ENCODE peak calls at places on chromosome 1, in five cellular contexts. V is Panc1; B is CD4-positive, alpha-beta T cell; H is esophagus squamous epithelium; C is cardiac fibroblast. W is an unnamed sample.

GRCh38 chr1:152745289-152745704 is 12.5 kb upstream of the KPRP start:
- DNase-seq in V (peak; percentile 22), B (no peak), H (no peak), C (no peak), W (no peak)

GRCh38 chr1:112144738-112145426 is 155.4 kb upstream of the KCND3 start:
- DNase-seq in V (no peak), B (no peak), H (no peak), C (no peak), W (no peak)

GRCh38 chr1:99557556-99558256 is 88.2 kb upstream of the PALMD start:
- DNase-seq in V (no peak), B (no peak), H (no peak), C (peak; percentile 92), W (no peak)

GRCh38 chr1:70504821-70505193 is 93.7 kb downstream of the CTH start:
- DNase-seq in V (no peak), B (no peak), H (no peak), C (peak; percentile 36), W (no peak)

GRCh38 chr1:247681288-247681897 is 1.9 kb upstream of the OR13G1 start:
- DNase-seq in V (peak; percentile 46), B (no peak), H (no peak), C (peak; percentile 80), W (no peak)

GRCh38 chr1:119160851-119161250 is 20.4 kb upstream of the WARS2 start:
- DNase-seq in V (no peak), B (no peak), H (no peak), C (peak; percentile 79), W (no peak)

GRCh38 chr1:13228343-13228781 is 2.4 kb upstream of the PRAMEF18 start:
- DNase-seq in V (peak; percentile 35), B (no peak), H (no peak), C (no peak), W (peak; percentile 15)

GRCh38 chr1:212671342-212672031 is 28.2 kb downstream of the BATF3 start:
- DNase-seq in V (no peak), B (no peak), H (no peak), C (peak; percentile 46), W (peak; percentile 65)

GRCh38 chr1:234132799-234133198 is 228.3 kb downstream of the SLC35F3 start:
- DNase-seq in V (no peak), B (no peak), H (no peak), C (no peak), W (no peak)

GRCh38 chr1:180815188-180815587 is 97.5 kb upstream of the KIAA1614 start:
- DNase-seq in V (no peak), B (no peak), H (no peak), C (no peak), W (no peak)

GRCh38 chr1:3623441-3624150 is 1.2 kb upstream of the TPRG1L start:
- DNase-seq in V (no peak), B (no peak), H (no peak), C (no peak), W (no peak)

GRCh38 chr1:156648951-156649350 is 7.0 kb downstream of the BCAN start:
- DNase-seq in V (no peak), B (no peak), H (no peak), C (no peak), W (no peak)
- TF ChIP-seq CTCF in V (no peak), B (no peak), H (no peak), C (no peak), W (no peak)

GRCh38 chr1:177812144-177812543 is 157.7 kb downstream of the SEC16B start:
- DNase-seq in V (no peak), B (no peak), H (no peak), C (no peak), W (no peak)

GRCh38 chr1:177809844-177810243 is 160.0 kb downstream of the SEC16B start:
- DNase-seq in V (no peak), B (no peak), H (no peak), C (no peak), W (no peak)

GRCh38 chr1:177812650-177813049 is 157.2 kb downstream of the SEC16B start:
- DNase-seq in V (no peak), B (no peak), H (no peak), C (no peak), W (no peak)

DNA sequence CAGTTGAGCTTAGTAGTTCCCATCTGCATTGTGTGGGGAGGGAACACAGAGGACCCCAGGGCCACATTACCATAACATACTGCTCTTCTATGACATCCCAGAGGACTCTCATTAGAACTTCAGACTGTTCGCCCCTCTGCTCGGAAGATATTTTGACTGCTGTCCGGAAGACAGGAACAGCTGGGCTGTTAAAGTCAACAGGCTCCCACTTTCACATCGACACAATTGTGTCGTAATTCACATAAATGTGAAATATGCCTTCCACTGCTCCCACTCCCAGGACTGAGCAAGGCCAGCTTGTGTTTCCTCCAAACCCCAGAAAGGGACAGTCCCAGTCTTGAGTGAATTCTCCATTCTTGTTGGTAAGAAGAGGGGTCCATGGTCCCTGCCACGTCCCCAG is 158.4 kb downstream of the SEC16B start:
- DNase-seq in V (no peak), B (no peak), H (no peak), C (no peak), W (no peak)
- TF ChIP-seq CTCF in V (no peak), B (no peak), H (no peak), C (no peak), W (no peak)

GRCh38 chr1:87598429-87598828 is 269.7 kb downstream of the LMO4 start:
- DNase-seq in V (no peak), B (no peak), H (no peak), C (no peak), W (no peak)
- TF ChIP-seq CTCF in V (peak; percentile 35), B (no peak), H (no peak), C (peak; percentile 10), W (no peak)

GRCh38 chr1:27574871-27575831 is 28.8 kb downstream of the AHDC1 start:
- DNase-seq in V (no peak), B (no peak), H (no peak), C (peak; percentile 86), W (no peak)

GRCh38 chr1:27576846-27577245 is 27.1 kb downstream of the AHDC1 start:
- DNase-seq in V (no peak), B (no peak), H (no peak), C (no peak), W (no peak)

GRCh38 chr1:27577504-27578188 is 26.3 kb downstream of the AHDC1 start:
- DNase-seq in V (no peak), B (no peak), H (no peak), C (no peak), W (no peak)

GRCh38 chr1:27574001-27574781 is 29.8 kb downstream of the AHDC1 start:
- DNase-seq in V (no peak), B (no peak), H (no peak), C (no peak), W (no peak)

GRCh38 chr1:27575861-27576331 is 28.0 kb downstream of the AHDC1 start:
- DNase-seq in V (no peak), B (no peak), H (no peak), C (peak; percentile 34), W (no peak)
- TF ChIP-seq CTCF in V (no peak), B (no peak), H (no peak), C (no peak), W (no peak)

GRCh38 chr1:146020058-146020738 is 1.3 kb downstream of the HJV start:
- DNase-seq in V (no peak), B (no peak), H (no peak), C (no peak), W (no peak)
- TF ChIP-seq CTCF in V (no peak), B (no peak), H (no peak), C (no peak), W (no peak)

DNA sequence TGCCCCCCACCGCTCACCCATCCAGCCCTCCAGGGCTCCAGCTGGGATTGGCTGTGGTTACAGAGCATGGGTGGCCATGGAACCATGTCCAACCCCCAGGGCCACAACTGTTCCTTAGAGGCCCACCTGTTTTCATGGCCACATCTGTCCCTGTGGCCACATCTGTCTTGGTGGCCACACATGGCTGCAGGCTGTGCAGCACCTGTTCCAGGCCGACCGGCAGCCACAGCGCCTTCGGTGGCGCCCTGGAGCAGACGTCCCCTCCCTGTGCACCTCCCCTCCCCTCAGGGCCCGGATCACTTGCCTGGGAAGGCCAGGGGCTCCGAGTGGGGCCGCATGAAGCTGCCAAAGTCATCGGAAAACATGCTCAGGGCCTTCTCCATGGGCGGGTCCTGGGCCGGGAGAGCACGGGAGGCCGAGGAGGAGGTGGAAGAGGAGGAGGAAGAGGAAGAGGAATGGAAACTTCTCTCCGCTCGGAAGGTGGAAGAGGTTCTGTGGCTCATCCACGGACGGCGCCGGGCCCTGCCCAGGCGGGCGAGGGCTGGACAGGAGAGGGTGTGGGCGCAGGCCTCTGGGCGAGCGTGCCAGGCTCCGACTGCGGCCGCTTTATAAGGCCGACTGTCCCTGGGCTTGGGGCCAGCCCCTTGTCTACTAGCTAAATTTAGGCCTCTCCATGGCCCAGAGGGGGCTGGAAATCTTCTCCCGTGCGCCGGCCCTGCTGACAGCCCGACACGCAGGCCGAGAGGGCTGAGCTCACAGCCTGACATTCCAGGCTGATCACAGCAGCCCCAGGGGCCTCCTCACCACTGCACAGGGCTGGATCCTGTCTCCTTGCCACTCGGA is at the start of gene HSPB7:
- DNase-seq in V (no peak), B (no peak), H (no peak), C (peak; percentile 63), W (no peak)
- TF ChIP-seq CTCF in V (no peak), B (no peak), H (no peak), C (no peak), W (no peak)

GRCh38 chr1:31336687-31337467 is 36.0 kb downstream of the FABP3 start:
- DNase-seq in V (no peak), B (no peak), H (no peak), C (no peak), W (no peak)

DNA sequence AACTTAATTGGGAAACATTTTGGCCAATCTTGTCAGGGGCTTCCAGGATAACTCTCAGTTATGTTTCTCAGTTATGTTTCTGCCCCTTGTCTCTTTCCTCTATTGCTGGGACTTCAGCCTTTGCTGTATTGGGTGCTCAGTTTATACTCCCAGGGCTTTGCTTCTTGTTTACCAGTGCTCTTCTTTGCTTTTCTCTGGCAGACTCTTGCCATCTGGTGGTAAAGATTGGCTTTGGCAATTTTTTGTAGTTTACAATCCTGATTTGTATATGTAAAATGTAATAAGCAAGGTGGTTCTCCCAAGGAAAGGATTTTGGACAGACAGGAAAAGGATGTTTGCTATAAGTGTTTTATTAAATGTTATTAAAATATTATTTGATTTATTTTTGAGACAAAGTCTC is 37.9 kb downstream of the FABP3 start:
- DNase-seq in V (peak; percentile 22), B (no peak), H (no peak), C (peak; percentile 64), W (no peak)
- TF ChIP-seq CTCF in V (peak; percentile 64), B (peak; percentile 30), H (peak; percentile 21), C (peak; percentile 54), W (no peak)

GRCh38 chr1:174296309-174296708 is 137.0 kb downstream of the RABGAP1L start:
- DNase-seq in V (no peak), B (no peak), H (no peak), C (no peak), W (no peak)

GRCh38 chr1:174301295-174302077 is 142.2 kb downstream of the RABGAP1L start:
- DNase-seq in V (no peak), B (no peak), H (no peak), C (no peak), W (no peak)

GRCh38 chr1:174297351-174297750 is 138.0 kb downstream of the RABGAP1L start:
- DNase-seq in V (no peak), B (no peak), H (no peak), C (no peak), W (no peak)
- TF ChIP-seq CTCF in V (no peak), B (no peak), H (no peak), C (no peak), W (no peak)

W was measured in omental fat pad.